ENCODE peak calls at places on chromosomes 16 and 17, in ten cellular contexts. I is HCT116, W is spleen, Y is transverse colon, Q is stomach, L is GM23338, F is suprapubic skin, V is prostate gland, E is breast epithelium, X is GM12878. G is an unnamed sample. For H3K4me1, the result is how much of the 10 kb centered on the place peaks cover.

GRCh38 chr16:66970775-66971725 is 10.0 kb downstream of the CES3 start:
- DNase-seq in Y (no peak), W (no peak), V (no peak), L (no peak), Q (no peak), E (no peak), F (no peak), I (no peak), X (no peak), G (no peak)

GRCh38 chr17:79728169-79728907 is 2.4 kb upstream of the ENPP7 start:
- DNase-seq in F (peak), V (peak), E (peak), Y (peak), I (peak), W (peak), L (peak), X (peak), Q (peak), G (peak)

GRCh38 chr17:10741416-10742140 is 11.8 kb upstream of the TMEM220 start:
- DNase-seq in L (no peak), W (no peak), F (no peak), X (no peak), I (no peak), Y (no peak), Q (peak), E (no peak), V (no peak), G (peak)

GRCh38 chr16:16021988-16022682 is 72.7 kb downstream of the ABCC1 start:
- DNase-seq in L (no peak), I (peak), E (peak), W (peak), Q (peak), V (peak), X (no peak), F (peak), Y (peak), G (peak)

GRCh38 chr16:74995986-74996385 is 2.8 kb upstream of the ZNRF1 start:
- DNase-seq in Y (no peak), V (no peak), L (no peak), I (no peak), X (no peak), E (no peak), Q (no peak), F (no peak), W (no peak), G (no peak)

GRCh38 chr17:39700148-39700987 is 504 bp downstream of the ERBB2 start:
- DNase-seq in Y (no peak), L (peak), V (no peak), F (no peak), W (no peak), X (no peak), E (no peak), I (no peak), Q (no peak), G (no peak)

GRCh38 chr16:13856811-13857511 is 63.0 kb upstream of the ERCC4 start:
- DNase-seq in E (no peak), I (no peak), Q (no peak), L (no peak), W (no peak), Y (no peak), V (no peak), F (no peak), X (no peak), G (no peak)

GRCh38 chr16:814974-815373 is 14.4 kb upstream of the GNG13 start:
- DNase-seq in Q (no peak), X (no peak), E (no peak), V (no peak), Y (no peak), W (no peak), I (no peak), F (no peak), L (no peak), G (no peak)

GRCh38 chr17:14604920-14605599 is 304.2 kb downstream of the HS3ST3B1 start:
- DNase-seq in Y (peak), X (no peak), W (peak), L (no peak), Q (no peak), I (no peak), V (no peak), E (no peak), F (peak), G (peak)

GRCh38 chr16:1828645-1829410 is 1.8 kb downstream of the FAHD1 start:
- DNase-seq in Y (no peak), F (no peak), V (no peak), Q (no peak), L (no peak), X (no peak), W (no peak), E (no peak), I (no peak), G (no peak)

GRCh38 chr16:87584271-87584670 is 18.0 kb upstream of the JPH3 start:
- DNase-seq in L (no peak), X (no peak), I (no peak), Q (no peak), W (peak), E (no peak), Y (no peak), F (no peak), V (no peak), G (no peak)

GRCh38 chr16:30972872-30973271 is 12.1 kb upstream of the HSD3B7 start:
- DNase-seq in W (no peak), X (no peak), V (no peak), Y (no peak), I (no peak), E (no peak), L (peak), F (no peak), Q (no peak), G (no peak)

GRCh38 chr17:83050651-83051422 is 28.6 kb upstream of the METRNL start:
- DNase-seq in V (no peak), W (no peak), F (no peak), L (peak), E (no peak), Y (peak), I (no peak), X (no peak), Q (no peak), G (peak)

GRCh38 chr16:87895641-87896141 is 26.4 kb upstream of the SLC7A5 start:
- DNase-seq in V (no peak), E (no peak), W (no peak), I (no peak), Y (peak), L (no peak), X (peak), Q (peak), F (no peak), G (no peak)

GRCh38 chr17:50871898-50872297 is 5.7 kb upstream of the TOB1 start:
- DNase-seq in W (no peak), V (no peak), Y (no peak), Q (no peak), E (no peak), F (no peak), L (no peak), X (no peak), I (no peak), G (no peak)

GRCh38 chr17:60901806-60902205 is 224.2 kb downstream of the BCAS3 start:
- DNase-seq in I (no peak), Q (no peak), L (no peak), V (no peak), F (no peak), W (no peak), Y (no peak), E (no peak), X (no peak), G (no peak)

GRCh38 chr17:6930754-6931153 is 65.1 kb upstream of the ALOX12 start:
- DNase-seq in Q (no peak), I (no peak), L (no peak), W (no peak), X (no peak), Y (no peak), E (no peak), V (no peak), F (no peak), G (no peak)

GRCh38 chr16:2089676-2090480 is 42.1 kb downstream of the TSC2 start:
- DNase-seq in E (no peak), L (no peak), X (no peak), W (peak), Y (no peak), Q (no peak), V (no peak), I (no peak), F (no peak), G (no peak)

GRCh38 chr17:47204722-47205418 is 4.3 kb upstream of the MYL4 start:
- DNase-seq in F (no peak), W (no peak), V (no peak), Q (no peak), E (no peak), L (no peak), I (no peak), Y (no peak), X (peak), G (no peak)

GRCh38 chr16:22195695-22196558 is 10.2 kb upstream of the EEF2K start:
- DNase-seq in F (peak), L (peak), Q (peak), I (peak), X (peak), E (peak), V (peak), Y (peak), W (peak), G (peak)

GRCh38 chr17:57985675-57985974 is 2.4 kb downstream of the VEZF1 start:
- DNase-seq in X (no peak), L (no peak), W (no peak), Q (no peak), I (no peak), F (no peak), E (no peak), Y (no peak), V (no peak), G (no peak)

GRCh38 chr16:73082608-73083007 is 34.7 kb upstream of the ZFHX3 start:
- DNase-seq in L (no peak), V (peak), F (no peak), X (no peak), Y (no peak), I (no peak), W (no peak), E (no peak), Q (no peak), G (peak)
- TF ChIP-seq POLR2AphosphoS5 in L (no peak), V (peak), F (no peak), X (no peak), Y (no peak), I (no peak), W (no peak), E (no peak), Q (no peak), G (peak)

DNA sequence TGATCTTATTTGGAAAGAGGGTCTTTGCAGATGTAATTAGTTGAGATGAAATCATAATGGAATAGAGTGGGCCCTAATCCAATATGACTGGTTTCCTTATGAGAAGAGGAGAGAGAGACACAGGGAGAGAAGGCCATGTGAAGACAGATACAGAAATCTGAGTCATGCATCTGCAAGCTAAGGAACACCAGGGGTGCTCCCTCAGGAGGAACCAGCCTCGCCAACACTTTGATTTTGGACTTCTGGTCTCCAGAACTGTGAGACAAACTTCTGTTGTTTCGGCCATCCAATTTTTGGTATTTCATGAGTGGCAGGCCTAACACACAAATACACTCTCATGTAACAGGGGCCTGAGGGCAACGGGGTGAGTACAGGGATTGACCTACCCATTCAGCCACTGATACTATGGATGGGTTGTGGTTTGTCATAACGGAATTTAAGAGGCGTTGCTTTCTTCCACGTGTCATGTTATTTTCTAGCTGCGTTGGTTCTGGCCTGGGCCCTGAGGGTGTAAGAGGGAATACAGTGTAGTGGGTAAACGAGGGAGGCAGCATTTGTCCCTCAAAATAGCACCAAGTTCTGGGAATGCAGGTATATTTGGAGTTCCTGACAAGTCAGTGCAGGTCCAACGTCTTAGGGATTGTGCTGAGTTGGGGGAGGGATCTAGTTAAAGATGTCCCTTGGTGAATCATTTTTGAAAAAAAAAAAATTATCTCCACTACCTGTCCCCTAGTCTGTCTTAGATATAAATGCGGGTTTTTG is 17.7 kb downstream of the PLCG2 start:
- DNase-seq in V (no peak), E (peak), X (no peak), I (no peak), F (no peak), W (no peak), L (no peak), Y (no peak), Q (no peak), G (no peak)
- H3K4me3 ChIP-seq in V (no peak), E (no peak), X (peak), I (no peak), F (no peak), W (no peak), L (no peak), Y (no peak), Q (no peak), G (no peak)

DNA sequence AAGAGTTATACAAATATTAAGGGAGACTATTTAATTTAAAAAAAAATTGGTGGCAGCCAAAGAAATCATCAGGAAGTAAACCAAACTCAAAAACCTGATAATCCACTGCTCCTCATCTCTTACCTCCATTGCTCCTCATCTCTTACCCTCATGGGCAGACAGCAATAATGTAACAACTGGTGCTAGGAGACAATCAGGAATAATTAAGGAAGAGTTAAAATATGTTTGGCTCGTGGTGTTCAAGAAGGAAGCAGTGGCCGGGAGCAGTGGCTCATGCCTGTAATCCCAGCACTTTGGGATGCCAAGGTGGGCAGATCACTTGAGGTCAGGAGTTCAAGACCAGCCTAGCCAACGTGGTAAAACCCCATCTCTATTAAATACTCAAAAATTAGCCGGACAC is 18.1 kb downstream of the ERN1 start:
- DNase-seq in Q (no peak), L (no peak), Y (no peak), F (no peak), W (no peak), V (no peak), I (no peak), E (no peak), X (no peak), G (no peak)
- H3K4me1 ChIP-seq in Q (under half), L (under half), Y (under half), F (under half), W (half or more), V (under half), I (under half), E (under half), X (under half), G (under half)

DNA sequence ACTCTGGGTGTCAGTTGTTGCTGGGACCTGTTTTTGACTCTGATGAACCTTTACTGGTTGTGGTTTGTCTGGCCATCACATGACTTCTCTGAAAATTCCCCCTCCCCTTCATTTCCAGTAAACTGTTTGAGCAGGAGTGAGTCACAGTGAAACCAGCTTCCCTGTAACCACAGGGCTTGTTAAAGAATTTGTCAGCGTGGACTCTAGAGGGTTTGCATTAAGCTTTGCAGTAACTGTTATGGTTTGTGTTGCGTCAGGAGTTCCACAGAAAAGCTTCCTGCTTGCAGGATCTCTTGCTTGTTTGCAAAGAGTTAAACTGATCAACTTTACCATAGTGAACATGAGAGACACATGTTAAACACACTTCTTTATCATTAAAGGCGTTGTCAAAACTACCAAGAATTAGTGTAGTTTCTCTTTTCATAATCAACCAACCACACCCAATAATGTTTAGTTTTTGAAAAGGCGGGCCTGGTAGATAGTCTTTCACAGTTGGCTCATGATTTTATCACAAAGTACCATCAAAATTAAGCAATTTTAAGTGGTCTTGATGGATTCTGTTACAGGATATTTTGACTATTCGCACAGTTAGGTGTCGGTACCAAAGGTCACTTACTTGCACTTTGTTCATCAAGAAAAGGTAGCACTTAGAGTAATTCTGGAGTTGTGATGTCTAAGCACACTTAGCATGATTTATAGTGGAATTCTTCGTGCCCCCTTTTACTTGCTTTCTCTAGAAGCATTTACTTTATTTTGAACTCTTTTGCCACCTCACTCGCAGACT is 79.3 kb downstream of the VMP1 start:
- DNase-seq in X (peak), Q (peak), V (peak), W (no peak), L (peak), E (peak), F (peak), Y (peak), I (peak), G (peak)
- TF ChIP-seq POLR2AphosphoS5 in X (peak), Q (peak), V (peak), W (peak), L (no peak), E (peak), F (peak), Y (peak), I (peak), G (peak)

GRCh38 chr17:8696456-8696855 is 48.2 kb downstream of the CCDC42 start:
- DNase-seq in V (no peak), I (no peak), W (no peak), F (no peak), Q (no peak), L (peak), Y (no peak), X (no peak), E (no peak), G (no peak)

GRCh38 chr17:8695916-8696415 is 48.7 kb downstream of the CCDC42 start:
- DNase-seq in W (no peak), E (no peak), Y (no peak), L (no peak), V (no peak), I (no peak), F (no peak), Q (no peak), X (no peak), G (no peak)

GRCh38 chr17:8698142-8699050 is 46.2 kb downstream of the CCDC42 start:
- DNase-seq in Y (peak), X (no peak), Q (no peak), E (no peak), W (no peak), F (no peak), V (peak), I (no peak), L (no peak), G (peak)

GRCh38 chr17:8695241-8695640 is 49.4 kb downstream of the CCDC42 start:
- DNase-seq in V (no peak), W (no peak), L (no peak), Q (no peak), I (no peak), Y (no peak), F (no peak), E (no peak), X (no peak), G (no peak)

DNA sequence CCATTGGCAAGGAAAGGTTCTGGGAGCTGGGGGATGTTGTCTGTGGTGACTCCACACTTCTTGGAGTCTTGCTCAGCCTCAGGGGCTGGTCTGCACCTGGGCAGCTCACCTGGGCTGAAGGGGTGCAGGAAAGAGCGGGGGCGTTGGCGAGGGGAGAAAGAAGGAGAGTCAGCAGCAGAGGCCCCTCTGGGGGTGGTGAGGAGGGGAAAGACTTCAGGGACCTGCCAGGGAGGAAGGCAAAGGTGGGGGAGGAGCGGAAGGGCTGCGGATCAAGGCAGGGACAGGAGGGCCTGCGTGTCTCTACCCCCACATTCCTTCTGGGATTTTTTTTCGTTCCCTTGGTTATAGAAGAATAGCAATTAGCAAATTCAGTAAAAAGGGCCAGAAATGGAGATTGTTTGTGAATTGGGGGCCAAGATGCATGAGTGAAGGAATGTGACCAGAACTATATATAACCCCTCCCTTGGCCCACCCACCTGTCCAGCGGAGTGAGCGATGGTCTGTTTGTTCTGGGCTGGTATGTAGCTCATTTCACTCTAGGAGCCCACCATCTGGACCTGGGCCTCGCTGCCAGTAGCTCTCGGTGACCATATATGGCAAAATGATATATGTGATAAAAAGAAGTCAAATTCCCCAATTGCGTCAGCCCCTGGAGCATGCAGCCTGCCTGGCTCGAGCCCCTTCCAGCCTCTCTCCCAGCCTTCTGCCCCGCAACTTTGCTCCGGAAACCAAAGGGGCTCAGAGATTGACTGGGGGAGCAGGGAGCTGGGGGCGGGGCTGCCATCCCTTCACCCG is 47.5 kb downstream of the CCDC42 start:
- DNase-seq in Q (no peak), V (no peak), L (peak), F (no peak), Y (no peak), I (no peak), W (no peak), X (no peak), E (no peak), G (no peak)
- H3K4me3 ChIP-seq in Q (no peak), V (no peak), L (peak), F (no peak), Y (no peak), I (no peak), W (no peak), X (no peak), E (no peak), G (no peak)

GRCh38 chr16:59593256-59593655 is 859.1 kb upstream of the GOT2 start:
- DNase-seq in Q (no peak), Y (no peak), V (no peak), E (no peak), F (no peak), W (no peak), L (no peak), X (no peak), I (no peak), G (no peak)
- H3K4me1 ChIP-seq in Q (under half), Y (under half), V (under half), E (under half), F (under half), W (under half), L (under half), X (under half), I (under half), G (under half)

DNA sequence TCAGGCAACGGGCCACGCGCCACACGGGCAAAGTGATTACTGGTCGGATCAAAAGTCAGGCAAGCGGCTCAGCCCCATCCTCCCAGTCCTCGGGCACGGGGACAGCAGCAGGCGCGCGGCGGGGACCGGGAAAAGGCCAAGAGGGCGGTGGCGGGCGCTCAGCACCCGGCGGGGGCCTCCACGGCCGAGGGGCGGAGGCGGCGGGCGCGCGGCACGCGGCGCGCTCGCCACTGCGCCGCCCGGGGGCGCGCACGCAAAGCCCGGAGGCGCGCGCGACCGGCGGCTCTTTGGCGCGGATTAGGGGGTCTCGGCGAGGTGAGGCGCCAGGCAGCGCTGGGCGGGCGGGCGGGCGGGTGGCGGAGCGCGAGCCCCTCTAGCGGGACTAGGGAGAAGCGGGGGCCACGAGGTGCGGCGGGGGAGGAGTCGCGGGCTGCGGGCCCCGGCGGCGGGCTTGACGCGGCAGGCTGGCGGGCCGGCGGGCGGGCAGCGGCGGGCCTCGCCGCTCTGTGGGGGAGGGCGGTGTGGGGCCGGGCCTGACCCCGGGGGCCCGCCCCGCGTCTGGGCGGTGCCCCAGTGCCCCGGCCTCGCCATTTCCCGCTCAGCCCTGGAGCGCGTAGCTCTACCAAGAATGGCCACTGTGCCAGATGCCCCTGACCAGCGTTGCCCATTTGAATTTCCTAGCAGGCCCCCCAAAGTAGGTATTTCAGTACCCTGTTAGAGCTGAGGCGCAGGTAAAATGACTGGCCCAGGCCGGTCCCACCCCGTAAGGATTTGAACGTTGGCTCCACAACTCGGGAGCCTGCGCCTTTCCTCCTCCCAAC is at the start of the genes ACACA and TADA2A:
- DNase-seq in Y (peak), X (no peak), V (peak), W (peak), Q (peak), I (peak), E (peak), L (peak), F (peak), G (peak)
- TF ChIP-seq POLR2AphosphoS5 in Y (peak), X (peak), V (peak), W (peak), Q (peak), I (peak), E (peak), L (peak), F (peak), G (peak)